ENCODE peak calls at places on chromosomes 5 and 9, in four cellular contexts. I is GM23338, Q is PC-3, J is osteoblast. Y is an unnamed sample.

GRCh38 chr5:118598311-118598710 is 390.0 kb downstream of the DTWD2 start:
- DNase-seq in I (no peak), Q (no peak), J (no peak), Y (no peak)

GRCh38 chr9:121780641-121781040 is 129.2 kb downstream of the DAB2IP start:
- DNase-seq in I (no peak), Q (no peak), J (no peak), Y (no peak)

GRCh38 chr9:85515021-85515420 is 226.7 kb downstream of the AGTPBP1 start:
- DNase-seq in I (no peak), Q (peak; percentile 36), J (no peak), Y (no peak)

GRCh38 chr5:64166201-64166959 is 737 bp downstream of the RNF180 start:
- DNase-seq in I (peak; percentile 52), Q (peak; percentile 34), J (peak; percentile 70), Y (no peak)

GRCh38 chr9:137305060-137305787 is 3.2 kb upstream of the NRARP start:
- DNase-seq in I (peak; percentile 78), Q (no peak), J (peak; percentile 98), Y (peak; percentile 68)

GRCh38 chr5:33470544-33470943 is 29.8 kb downstream of the TARS1 start:
- DNase-seq in I (no peak), Q (peak; percentile 75), J (no peak), Y (peak; percentile 61)

GRCh38 chr5:170154297-170154696 is 48.6 kb downstream of the FOXI1 start:
- DNase-seq in I (no peak), Q (no peak), J (no peak), Y (no peak)

GRCh38 chr5:41770799-41771198 is 99.4 kb downstream of the OXCT1 start:
- DNase-seq in I (no peak), Q (no peak), J (no peak), Y (no peak)

GRCh38 chr5:123474238-123474637 is 37.7 kb upstream of the CSNK1G3 start:
- DNase-seq in I (no peak), Q (no peak), J (no peak), Y (peak; percentile 4)

GRCh38 chr5:156421798-156422197 is 94.8 kb downstream of the SGCD start:
- DNase-seq in I (no peak), Q (no peak), J (no peak), Y (no peak)

GRCh38 chr9:123111427-123111826 is 78.0 kb downstream of the GPR21 start:
- DNase-seq in I (no peak), Q (no peak), J (peak; percentile 37), Y (no peak)

GRCh38 chr5:54845567-54845941 is 139.8 kb downstream of the ESM1 start:
- DNase-seq in I (no peak), Q (peak; percentile 40), J (peak; percentile 57), Y (peak; percentile 83)

GRCh38 chr5:39138892-39139291 is 64.7 kb upstream of the RICTOR start:
- DNase-seq in I (no peak), Q (peak; percentile 97), J (no peak), Y (peak; percentile 91)

DNA sequence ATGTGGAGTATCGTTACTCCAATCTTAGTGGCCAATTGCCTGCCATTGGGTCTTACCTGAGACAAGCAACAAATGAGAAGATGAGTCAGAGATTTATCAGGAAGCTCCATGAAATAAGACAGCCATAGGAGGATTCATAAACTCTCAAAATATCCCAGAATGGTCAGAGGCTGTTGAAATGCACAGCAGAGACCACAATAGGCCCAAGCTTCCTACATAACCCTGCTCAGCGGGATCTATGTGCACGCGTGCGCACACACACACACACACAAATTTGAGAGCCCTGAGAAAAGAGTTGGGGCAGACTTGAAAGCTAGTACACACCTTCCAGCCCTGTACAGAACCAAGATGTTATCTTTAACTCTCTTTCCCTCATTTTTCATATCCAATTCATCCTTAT is 9.8 kb downstream of the UIMC1 start:
- DNase-seq in I (no peak), Q (no peak), J (no peak), Y (no peak)
- H4K20me1 ChIP-seq in I (peaks cover 54% of the 10 kb centered on the region), Q (peaks cover 30% of the 10 kb centered on the region), J (peaks cover 46% of the 10 kb centered on the region), Y (peaks cover 52% of the 10 kb centered on the region)

GRCh38 chr5:35761541-35761940 is 95.2 kb upstream of the IL7R start:
- DNase-seq in I (no peak), Q (no peak), J (no peak), Y (no peak)

GRCh38 chr5:35762368-35762767 is 94.3 kb upstream of the IL7R start:
- DNase-seq in I (no peak), Q (no peak), J (no peak), Y (peak; percentile 66)

GRCh38 chr5:35753500-35753899 is 103.2 kb upstream of the IL7R start:
- DNase-seq in I (peak; percentile 44), Q (no peak), J (no peak), Y (no peak)

GRCh38 chr5:35754481-35754880 is 102.2 kb upstream of the IL7R start:
- DNase-seq in I (peak; percentile 83), Q (no peak), J (no peak), Y (no peak)

GRCh38 chr5:35758151-35758724 is 98.5 kb upstream of the IL7R start:
- DNase-seq in I (no peak), Q (no peak), J (no peak), Y (no peak)
- H4K20me1 ChIP-seq in I (peaks cover 6% of the 10 kb centered on the region), Q (no peaks in the 10 kb centered on the region), J (no peaks in the 10 kb centered on the region), Y (no peaks in the 10 kb centered on the region)

GRCh38 chr5:172411423-172412111 is 42.8 kb downstream of the SH3PXD2B start:
- DNase-seq in I (no peak), Q (no peak), J (no peak), Y (peak; percentile 70)

GRCh38 chr5:172413601-172414000 is 40.7 kb downstream of the SH3PXD2B start:
- DNase-seq in I (no peak), Q (no peak), J (no peak), Y (peak; percentile 48)

GRCh38 chr5:172412724-172413260 is 41.5 kb downstream of the SH3PXD2B start:
- DNase-seq in I (no peak), Q (peak; percentile 73), J (peak; percentile 91), Y (peak; percentile 98)

GRCh38 chr5:172410160-172410559 is 44.2 kb downstream of the SH3PXD2B start:
- DNase-seq in I (peak; percentile 28), Q (peak; percentile 95), J (no peak), Y (peak; percentile 73)

GRCh38 chr5:172410839-172411238 is 43.5 kb downstream of the SH3PXD2B start:
- DNase-seq in I (no peak), Q (no peak), J (no peak), Y (peak; percentile 71)
- H4K20me1 ChIP-seq in I (peaks cover 2% of the 10 kb centered on the region), Q (no peaks in the 10 kb centered on the region), J (peaks cover 14% of the 10 kb centered on the region), Y (no peaks in the 10 kb centered on the region)

GRCh38 chr5:157564149-157564711 is 11.3 kb downstream of the ADAM19 start:
- DNase-seq in I (no peak), Q (no peak), J (peak; percentile 18), Y (no peak)
- H4K20me1 ChIP-seq in I (peaks cover 3% of the 10 kb centered on the region), Q (peaks cover 9% of the 10 kb centered on the region), J (no peaks in the 10 kb centered on the region), Y (no peaks in the 10 kb centered on the region)

GRCh38 chr9:124300312-124300711 is 42.6 kb downstream of the NEK6 start:
- DNase-seq in I (no peak), Q (peak; percentile 18), J (peak; percentile 57), Y (no peak)

GRCh38 chr9:124306098-124306735 is 48.5 kb downstream of the NEK6 start:
- DNase-seq in I (no peak), Q (peak; percentile 61), J (peak; percentile 98), Y (peak; percentile 96)

GRCh38 chr9:124304285-124304684 is 46.5 kb downstream of the NEK6 start:
- DNase-seq in I (no peak), Q (no peak), J (no peak), Y (no peak)

GRCh38 chr9:124299519-124300090 is 41.9 kb downstream of the NEK6 start:
- DNase-seq in I (no peak), Q (peak; percentile 34), J (peak; percentile 72), Y (no peak)

DNA sequence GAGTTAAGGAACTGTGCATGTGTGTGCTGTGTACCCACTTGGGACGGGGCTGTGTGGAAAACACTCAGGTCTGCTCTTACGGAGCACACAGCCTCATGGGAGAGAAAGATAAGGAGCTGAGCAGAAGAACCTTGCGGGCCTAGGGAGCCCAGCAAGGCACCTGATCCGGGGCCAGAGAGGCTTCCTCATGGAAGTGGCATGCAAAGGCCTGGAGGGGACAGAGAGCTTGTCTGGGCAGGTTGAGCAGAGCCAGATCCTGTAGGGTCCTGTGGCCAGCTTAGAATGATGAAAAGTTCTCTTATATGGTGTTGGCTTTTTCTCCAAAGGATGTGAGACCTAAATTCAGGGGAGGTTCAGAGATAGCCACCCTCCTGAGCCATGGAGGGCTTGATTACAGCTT is 45.2 kb downstream of the NEK6 start:
- DNase-seq in I (no peak), Q (no peak), J (no peak), Y (no peak)
- H4K20me1 ChIP-seq in I (no peaks in the 10 kb centered on the region), Q (no peaks in the 10 kb centered on the region), J (peaks cover 31% of the 10 kb centered on the region), Y (no peaks in the 10 kb centered on the region)

GRCh38 chr9:37436540-37436939 is 14.0 kb downstream of the GRHPR start:
- DNase-seq in I (no peak), Q (no peak), J (no peak), Y (no peak)
- H4K20me1 ChIP-seq in I (peaks cover 22% of the 10 kb centered on the region), Q (no peaks in the 10 kb centered on the region), J (peaks cover 16% of the 10 kb centered on the region), Y (no peaks in the 10 kb centered on the region)

GRCh38 chr9:108479989-108480652 is 375.7 kb downstream of the ACTL7B start:
- DNase-seq in I (no peak), Q (no peak), J (no peak), Y (no peak)
- H4K20me1 ChIP-seq in I (no peaks in the 10 kb centered on the region), Q (no peaks in the 10 kb centered on the region), J (no peaks in the 10 kb centered on the region), Y (no peaks in the 10 kb centered on the region)

GRCh38 chr5:32147959-32148358 is 26.2 kb downstream of the GOLPH3 start:
- DNase-seq in I (no peak), Q (no peak), J (no peak), Y (no peak)
- H4K20me1 ChIP-seq in I (peaks cover 66% of the 10 kb centered on the region), Q (peaks cover 21% of the 10 kb centered on the region), J (peaks cover 76% of the 10 kb centered on the region), Y (peaks cover 42% of the 10 kb centered on the region)

GRCh38 chr9:77978086-77978781 is 53.4 kb downstream of the GNAQ start:
- DNase-seq in I (no peak), Q (no peak), J (no peak), Y (no peak)

GRCh38 chr9:77977210-77977611 is 54.4 kb downstream of the GNAQ start:
- DNase-seq in I (peak; percentile 85), Q (no peak), J (no peak), Y (peak; percentile 79)

GRCh38 chr9:77974414-77974813 is 57.2 kb downstream of the GNAQ start:
- DNase-seq in I (no peak), Q (no peak), J (no peak), Y (no peak)

GRCh38 chr9:77980622-77981021 is 51.0 kb downstream of the GNAQ start:
- DNase-seq in I (no peak), Q (no peak), J (no peak), Y (peak; percentile 77)

DNA sequence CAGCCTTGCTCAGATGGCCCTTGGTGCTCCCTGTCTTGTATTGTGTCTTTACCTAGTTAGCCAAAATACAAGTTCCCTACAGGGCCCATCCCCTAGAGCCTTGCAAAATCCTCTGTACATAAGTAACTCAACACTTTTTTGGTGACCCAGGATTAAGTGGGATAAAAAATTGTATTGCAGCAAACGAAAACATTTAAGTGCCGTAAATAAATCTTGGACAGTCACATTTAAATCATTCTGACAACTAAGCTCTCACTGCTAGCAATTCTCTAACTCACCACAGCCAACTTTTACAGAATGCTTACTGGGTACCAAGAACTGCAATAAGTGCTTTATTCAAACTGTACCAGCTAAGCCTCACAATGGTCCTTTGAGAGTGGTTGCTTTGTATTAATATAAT is 56.6 kb downstream of the GNAQ start:
- DNase-seq in I (no peak), Q (no peak), J (no peak), Y (no peak)
- H4K20me1 ChIP-seq in I (peaks cover 3% of the 10 kb centered on the region), Q (no peaks in the 10 kb centered on the region), J (peaks cover 13% of the 10 kb centered on the region), Y (peaks cover 18% of the 10 kb centered on the region)

Y was measured in GM23248.